ENCODE peak calls at places on chromosomes 13 and 19, in seven cellular contexts. O is esophagus squamous epithelium, R is A549, K is body of pancreas, Y is stomach, A is uterus, F is transverse colon. U is an unnamed sample.

GRCh38 chr13:40206241-40207109 is 460.0 kb downstream of the FOXO1 start:
- DNase-seq in O (no peak), R (no peak), K (peak; percentile 80), Y (peak; percentile 46), A (no peak), F (no peak), U (no peak)

GRCh38 chr19:42246143-42246868 is 3.9 kb upstream of the GSK3A start:
- DNase-seq in O (no peak), R (peak; percentile 94), K (peak; percentile 72), Y (peak; percentile 73), A (peak; percentile 85), F (peak; percentile 74), U (no peak)

GRCh38 chr19:35208121-35208520 is 20.4 kb downstream of the FAM187B start:
- DNase-seq in O (no peak), R (no peak), K (no peak), Y (no peak), A (no peak), F (no peak), U (no peak)

GRCh38 chr13:26706381-26706780 is 54.2 kb downstream of the GPR12 start:
- DNase-seq in O (no peak), R (no peak), K (no peak), Y (no peak), A (no peak), F (no peak), U (no peak)

GRCh38 chr13:22050951-22051563 is 380.2 kb downstream of the FGF9 start:
- DNase-seq in O (no peak), R (no peak), K (no peak), Y (no peak), A (no peak), F (no peak), U (no peak)

GRCh38 chr19:45584332-45585157 is at the start of gene OPA3:
- DNase-seq in O (peak; percentile 99), R (peak; percentile 100), K (peak; percentile 100), Y (peak; percentile 100), A (peak; percentile 100), F (peak; percentile 100), U (peak; percentile 100)

GRCh38 chr19:46919324-46919723 is 58.5 kb downstream of the ARHGAP35 start:
- DNase-seq in O (no peak), R (no peak), K (no peak), Y (no peak), A (no peak), F (no peak), U (no peak)

GRCh38 chr19:38850976-38851621 is 1.3 kb upstream of the HNRNPL start:
- DNase-seq in O (no peak), R (no peak), K (peak; percentile 37), Y (no peak), A (peak; percentile 48), F (peak; percentile 48), U (no peak)

GRCh38 chr13:107650081-107650701 is 565.1 kb downstream of the LIG4 start:
- DNase-seq in O (no peak), R (no peak), K (peak; percentile 40), Y (peak; percentile 53), A (peak; percentile 15), F (peak; percentile 13), U (no peak)

GRCh38 chr13:61045197-61045596 is 370.5 kb downstream of the PCDH20 start:
- DNase-seq in O (no peak), R (no peak), K (no peak), Y (no peak), A (no peak), F (no peak), U (no peak)

GRCh38 chr19:56566904-56567273 is 379 bp upstream of the ZNF470 start:
- DNase-seq in O (no peak), R (peak; percentile 33), K (peak; percentile 24), Y (peak; percentile 46), A (peak; percentile 39), F (peak; percentile 47), U (peak; percentile 22)

GRCh38 chr19:48218964-48219363 is 36.7 kb downstream of the CARD8 start:
- DNase-seq in O (no peak), R (no peak), K (no peak), Y (no peak), A (no peak), F (no peak), U (no peak)

GRCh38 chr19:18741124-18741493 is 50.0 kb downstream of the COMP start:
- DNase-seq in O (no peak), R (no peak), K (peak; percentile 54), Y (no peak), A (no peak), F (no peak), U (no peak)

GRCh38 chr19:13995017-13995728 is 10.9 kb downstream of the RFX1 start:
- DNase-seq in O (no peak), R (no peak), K (peak; percentile 90), Y (no peak), A (no peak), F (no peak), U (no peak)
- TF ChIP-seq POLR2A in O (no peak), R (no peak), K (peak; percentile 57), Y (no peak), A (no peak), F (no peak), U (no peak)

GRCh38 chr13:105663182-105663581 is 872.3 kb downstream of the EFNB2 start:
- DNase-seq in O (no peak), R (no peak), K (no peak), Y (no peak), A (no peak), F (no peak), U (no peak)
- H3K27ac ChIP-seq in O (no peak overlapping the region), R (no peak overlapping the region), K (no peak overlapping the region), Y (no peak overlapping the region), A (no peak overlapping the region), F (no peak overlapping the region), U (no peak overlapping the region)

DNA sequence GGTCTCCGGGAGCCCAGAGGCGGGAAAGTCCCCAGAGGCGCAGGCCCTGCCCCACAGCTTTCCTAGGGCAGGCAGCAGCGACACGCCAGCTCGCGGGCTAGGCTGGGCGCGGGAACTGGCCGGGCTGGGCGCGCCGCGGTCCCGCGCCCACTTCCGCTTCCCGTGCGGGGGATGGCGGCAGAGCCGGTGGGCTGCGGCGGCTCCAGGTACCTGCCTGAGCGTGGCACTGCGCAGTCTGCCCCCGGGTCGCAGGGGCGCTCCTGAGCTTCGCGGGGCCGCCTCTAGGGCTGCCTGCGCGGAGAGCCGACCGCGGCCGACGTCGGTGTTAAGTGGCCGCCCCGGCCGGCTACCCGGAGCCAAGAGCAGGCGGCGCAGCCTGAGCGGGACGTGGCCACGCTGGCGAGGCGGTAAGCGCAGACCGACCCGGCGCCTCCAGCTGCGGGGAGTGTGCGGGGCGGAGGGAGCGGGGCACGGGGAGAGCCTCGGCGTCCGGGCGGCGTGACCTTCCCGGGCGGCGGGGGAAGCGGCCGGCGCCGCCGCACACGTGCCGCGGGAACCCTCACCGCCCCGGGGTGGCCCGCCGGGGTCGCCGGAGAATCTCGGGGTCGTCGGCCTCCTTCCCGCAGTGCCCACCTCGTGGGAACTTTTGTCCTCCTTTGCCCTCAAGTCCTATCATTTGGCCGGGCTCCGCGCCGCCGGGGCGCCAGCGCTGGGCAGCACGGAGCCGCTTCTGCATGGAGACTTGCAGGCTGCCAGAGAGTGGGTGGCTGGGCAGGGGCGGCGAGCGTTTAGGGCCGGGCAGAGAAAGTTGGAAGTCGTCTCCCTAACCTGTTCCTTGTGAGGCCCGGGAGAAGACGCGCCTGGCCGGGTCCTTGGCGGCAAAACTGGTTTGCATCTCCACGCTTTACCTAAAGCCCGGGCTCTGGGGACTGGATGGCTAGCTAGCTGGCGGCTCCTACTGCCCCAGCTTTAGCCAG is 31.4 kb upstream of the MPHOSPH8 start:
- DNase-seq in O (no peak), R (peak; percentile 38), K (peak; percentile 51), Y (peak; percentile 37), A (no peak), F (peak; percentile 34), U (no peak)
- TF ChIP-seq POLR2A in O (no peak), R (peak; percentile 68), K (peak; percentile 23), Y (no peak), A (no peak), F (no peak), U (no peak)

DNA sequence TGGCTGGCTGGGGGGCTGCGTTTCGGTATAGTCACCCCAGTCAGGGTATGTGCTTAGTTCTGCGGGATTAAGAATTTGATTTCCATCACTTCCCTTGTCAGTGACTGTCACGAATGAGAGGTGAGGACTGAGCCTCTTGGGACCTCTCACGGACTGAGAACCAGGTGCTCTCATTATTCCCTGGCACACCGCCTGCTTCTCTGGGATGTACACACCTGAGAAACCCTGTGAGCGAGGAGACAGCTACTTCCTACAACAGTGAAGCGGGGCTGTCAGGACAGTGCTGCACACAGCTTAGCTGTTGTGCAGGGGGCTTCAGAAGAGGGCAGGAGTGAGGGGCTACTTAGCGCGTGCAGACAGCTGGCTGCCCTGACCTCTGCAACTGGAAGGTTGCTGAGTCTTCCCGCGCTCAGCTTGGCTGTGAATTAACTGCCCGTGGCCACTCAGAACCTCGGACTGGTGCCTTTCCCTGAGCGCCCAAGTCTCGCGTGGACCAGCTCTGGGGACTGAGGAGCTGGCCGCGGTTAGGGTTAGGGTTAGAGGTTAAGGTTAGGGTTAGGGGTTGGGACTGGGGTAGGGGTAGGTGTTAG is 65.3 kb upstream of the MCF2L start:
- DNase-seq in O (no peak), R (no peak), K (no peak), Y (no peak), A (no peak), F (no peak), U (no peak)
- H3K27ac ChIP-seq in O (no peak overlapping the region), R (no peak overlapping the region), K (peak overlapping the region; percentile 75), Y (no peak overlapping the region), A (no peak overlapping the region), F (no peak overlapping the region), U (peak overlapping the region; percentile 63)

GRCh38 chr19:677601-678380 is 1.6 kb downstream of the FSTL3 start:
- DNase-seq in O (no peak), R (peak; percentile 38), K (peak; percentile 53), Y (no peak), A (no peak), F (no peak), U (no peak)

GRCh38 chr19:674282-675151 is 1.7 kb upstream of the FSTL3 start:
- DNase-seq in O (no peak), R (no peak), K (no peak), Y (no peak), A (peak; percentile 20), F (no peak), U (no peak)

GRCh38 chr19:677201-677600 is 1.0 kb downstream of the FSTL3 start:
- DNase-seq in O (no peak), R (peak; percentile 61), K (peak; percentile 82), Y (peak; percentile 43), A (peak; percentile 86), F (peak; percentile 63), U (no peak)

GRCh38 chr19:676007-676342 is 217 bp upstream of the FSTL3 start:
- DNase-seq in O (no peak), R (no peak), K (no peak), Y (no peak), A (no peak), F (peak; percentile 48), U (no peak)

GRCh38 chr19:676343-677105 is at the start of gene FSTL3:
- DNase-seq in O (no peak), R (peak; percentile 28), K (no peak), Y (no peak), A (peak; percentile 34), F (no peak), U (no peak)
- TF ChIP-seq POLR2A in O (no peak), R (peak; percentile 88), K (no peak), Y (no peak), A (peak; percentile 66), F (no peak), U (peak; percentile 43)

DNA sequence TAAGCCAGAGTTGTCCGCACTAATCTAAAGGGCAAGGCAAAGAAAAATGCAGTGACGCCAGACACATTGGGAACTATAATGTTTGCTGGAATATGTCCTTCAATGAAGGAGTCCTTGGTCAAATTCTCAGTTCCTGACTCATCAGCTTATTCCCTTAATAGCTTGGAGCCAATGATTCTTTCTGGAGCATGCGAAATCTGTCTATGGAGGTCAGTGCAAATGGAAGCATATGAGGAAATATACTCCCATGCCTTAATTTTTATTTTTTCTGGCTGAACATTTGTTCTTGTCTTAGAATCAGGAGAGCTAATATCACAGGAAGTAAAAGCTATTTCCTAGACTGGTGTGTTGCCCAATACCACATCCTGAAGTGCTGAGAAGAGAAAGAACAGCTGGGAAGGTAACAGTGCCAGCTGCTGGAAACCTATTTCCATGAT is 289.8 kb upstream of the SPRY2 start:
- DNase-seq in O (no peak), R (no peak), K (no peak), Y (no peak), A (peak; percentile 43), F (no peak), U (no peak)
- H3K27ac ChIP-seq in O (no peak overlapping the region), R (no peak overlapping the region), K (peak overlapping the region; percentile 18), Y (no peak overlapping the region), A (peak overlapping the region; percentile 36), F (no peak overlapping the region), U (no peak overlapping the region)

U was measured in prostate gland.